ENCODE peak calls at places on chromosomes 1 and 21, in four cellular contexts. H is endodermal cell; D is CD4-positive, alpha-beta T cell; Y is breast epithelium. X is an unnamed sample.

GRCh38 chr1:99963041-99963795 is 6.6 kb upstream of the SLC35A3 start:
- DNase-seq in H (no peak), Y (no peak), D (no peak), X (no peak)

GRCh38 chr1:187092104-187092503 is 263.4 kb downstream of the PLA2G4A start:
- DNase-seq in H (no peak), Y (no peak), D (no peak), X (no peak)

GRCh38 chr1:216815239-216815955 is 92.2 kb upstream of the ESRRG start:
- DNase-seq in H (no peak), Y (no peak), D (no peak), X (peak; percentile 79)

GRCh38 chr21:39051561-39051949 is 131.7 kb downstream of the PSMG1 start:
- DNase-seq in D (no peak), Y (no peak), H (peak; percentile 26), X (no peak)

GRCh38 chr1:51671527-51672325 is 54.8 kb downstream of the OSBPL9 start:
- DNase-seq in Y (no peak), D (no peak), H (no peak), X (no peak)

GRCh38 chr1:2566106-2567045 is 10.2 kb downstream of the TNFRSF14 start:
- DNase-seq in Y (no peak), H (peak; percentile 55), D (no peak), X (peak; percentile 45)

GRCh38 chr1:172351761-172352161 is 68.7 kb upstream of the C1orf105 start:
- DNase-seq in D (no peak), H (no peak), Y (no peak), X (no peak)

GRCh38 chr21:43809346-43809799 is 20.0 kb downstream of the RRP1 start:
- DNase-seq in D (no peak), H (no peak), Y (no peak), X (no peak)

GRCh38 chr1:65541161-65541560 is 120.7 kb downstream of the LEPR start:
- DNase-seq in Y (no peak), D (no peak), H (no peak), X (no peak)

GRCh38 chr21:37198989-37199924 is 67.9 kb downstream of the VPS26C start:
- DNase-seq in D (no peak), Y (no peak), H (no peak), X (no peak)

GRCh38 chr1:162172733-162173132 is 103.2 kb downstream of the NOS1AP start:
- DNase-seq in D (no peak), H (no peak), Y (no peak), X (no peak)

GRCh38 chr21:45511661-45512431 is 30.4 kb downstream of the SLC19A1 start:
- DNase-seq in H (peak; percentile 61), Y (no peak), D (no peak), X (peak; percentile 42)
- H3K27ac ChIP-seq in H (peak overlapping the region; percentile 17), Y (peak overlapping the region; percentile 76), D (no peak overlapping the region), X (no peak overlapping the region)

DNA sequence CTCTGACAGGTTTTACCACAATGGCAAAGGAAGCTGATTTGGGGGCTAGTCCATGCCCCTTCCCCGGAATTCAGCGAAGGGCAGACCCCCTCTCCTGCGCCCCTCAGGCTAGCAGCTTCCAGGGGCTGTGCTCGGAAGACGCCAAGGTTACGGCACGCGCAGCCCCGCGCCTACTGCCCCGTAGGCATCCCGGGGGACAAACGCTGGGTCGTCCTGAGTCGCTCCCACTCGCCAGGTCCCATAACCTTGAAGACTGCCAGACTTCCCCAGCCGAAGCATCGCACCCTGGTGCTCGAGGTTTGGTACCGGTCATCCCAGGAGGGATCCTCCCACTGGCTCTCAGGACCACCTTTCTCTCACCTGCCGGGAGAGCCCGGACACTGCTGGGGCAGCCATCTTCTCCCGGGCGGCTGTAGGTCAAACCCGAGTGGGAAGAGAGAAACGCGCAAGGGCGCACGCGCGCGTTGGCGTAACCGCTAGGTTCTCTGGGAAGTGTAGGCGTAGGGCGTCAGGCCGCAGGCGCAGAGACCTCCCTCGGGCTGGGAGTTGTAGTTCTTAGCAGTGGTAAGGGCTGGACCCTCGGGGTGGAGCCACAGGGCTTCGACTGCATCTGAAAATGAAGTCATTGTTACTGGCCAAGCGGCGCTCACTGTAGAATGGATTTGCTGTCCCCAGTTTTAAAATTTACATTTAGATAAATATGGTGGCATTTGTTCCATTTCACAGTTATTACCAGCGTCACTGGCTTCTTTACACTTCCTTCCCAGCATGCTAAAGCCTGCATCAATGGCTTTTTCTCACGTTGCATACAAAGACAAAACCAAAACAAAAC is at the start of gene ATP5PO:
- DNase-seq in Y (peak; percentile 95), H (peak; percentile 98), D (peak; percentile 93), X (peak; percentile 98)
- TF ChIP-seq CTCF in Y (no peak), H (no peak), D (no peak), X (no peak)

DNA sequence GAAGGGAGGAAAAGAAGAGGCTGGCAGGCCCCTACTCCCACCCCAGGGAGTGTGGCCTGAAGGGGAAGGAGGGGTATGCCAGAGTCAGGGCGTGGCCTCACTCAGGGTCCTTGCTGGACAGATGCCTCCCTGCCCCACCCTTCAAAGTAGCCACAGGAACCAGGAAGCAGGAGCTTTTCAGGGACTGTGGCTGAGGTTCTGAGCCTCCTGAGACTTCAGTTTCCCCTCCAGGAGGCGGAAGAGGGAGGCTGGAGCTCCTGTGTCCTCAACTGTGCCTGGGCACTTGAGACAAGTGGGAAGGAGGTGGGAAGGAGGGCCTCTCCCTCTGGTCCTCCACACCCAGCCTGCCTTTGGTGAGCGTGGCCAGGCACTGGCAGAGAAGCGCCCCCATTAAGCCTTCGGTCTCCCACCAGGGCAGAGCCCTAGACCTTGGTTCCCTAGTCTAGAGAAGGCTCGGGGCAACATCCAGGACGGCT is 5.3 kb downstream of the CELSR2 start:
- DNase-seq in D (no peak), H (no peak), Y (no peak), X (peak; percentile 31)
- H3K27ac ChIP-seq in D (no peak overlapping the region), H (peak overlapping the region; percentile 97), Y (peak overlapping the region; percentile 93), X (peak overlapping the region; percentile 67)

GRCh38 chr1:229102741-229103480 is 168.0 kb upstream of the RAB4A start:
- DNase-seq in D (no peak), H (peak; percentile 65), Y (no peak), X (no peak)
- TF ChIP-seq CTCF in D (no peak), H (peak; percentile 76), Y (no peak), X (no peak)

GRCh38 chr1:67261646-67262045 is 46.0 kb upstream of the IL12RB2 start:
- DNase-seq in Y (no peak), H (peak; percentile 63), D (no peak), X (no peak)
- H3K27ac ChIP-seq in Y (no peak overlapping the region), H (no peak overlapping the region), D (no peak overlapping the region), X (no peak overlapping the region)

GRCh38 chr1:39613250-39613649 is 26.2 kb downstream of the HEYL start:
- DNase-seq in Y (no peak), D (no peak), H (no peak), X (no peak)

GRCh38 chr1:39615086-39615662 is 24.3 kb downstream of the HEYL start:
- DNase-seq in Y (no peak), H (no peak), D (no peak), X (no peak)

GRCh38 chr1:39614488-39614887 is 25.0 kb downstream of the HEYL start:
- DNase-seq in H (no peak), D (no peak), Y (no peak), X (no peak)

GRCh38 chr1:39608906-39609305 is 30.5 kb downstream of the HEYL start:
- DNase-seq in H (no peak), D (no peak), Y (no peak), X (no peak)

GRCh38 chr1:39609618-39610331 is 29.7 kb downstream of the HEYL start:
- DNase-seq in H (peak; percentile 97), D (peak; percentile 63), Y (no peak), X (peak; percentile 85)
- TF ChIP-seq CTCF in H (peak; percentile 99), D (peak; percentile 74), Y (peak; percentile 45), X (peak; percentile 32)

GRCh38 chr21:45338326-45339017 is 50.8 kb upstream of the POFUT2 start:
- DNase-seq in H (peak; percentile 22), D (no peak), Y (no peak), X (peak; percentile 3)
- H3K27ac ChIP-seq in H (no peak overlapping the region), D (no peak overlapping the region), Y (no peak overlapping the region), X (no peak overlapping the region)

GRCh38 chr1:23667411-23667810 is 24.2 kb upstream of the RPL11 start:
- DNase-seq in D (no peak), H (no peak), Y (no peak), X (no peak)

GRCh38 chr1:23661887-23662286 is 29.7 kb upstream of the RPL11 start:
- DNase-seq in D (no peak), Y (no peak), H (no peak), X (no peak)

GRCh38 chr1:23660671-23661070 is 30.9 kb upstream of the RPL11 start:
- DNase-seq in D (no peak), H (no peak), Y (no peak), X (no peak)

GRCh38 chr1:23670709-23671108 is 20.9 kb upstream of the RPL11 start:
- DNase-seq in D (no peak), Y (no peak), H (no peak), X (no peak)

GRCh38 chr1:23664837-23665795 is 26.5 kb upstream of the RPL11 start:
- DNase-seq in D (no peak), Y (no peak), H (peak; percentile 61), X (no peak)
- TF ChIP-seq CTCF in D (no peak), Y (no peak), H (peak; percentile 79), X (peak; percentile 19)

GRCh38 chr1:218705391-218705790 is 360.3 kb downstream of the TGFB2 start:
- DNase-seq in H (no peak), D (no peak), Y (no peak), X (no peak)
- H3K27ac ChIP-seq in H (no peak overlapping the region), D (no peak overlapping the region), Y (peak overlapping the region; percentile 10), X (no peak overlapping the region)

X was measured in psoas muscle.